ENCODE peak calls at places on chromosomes 2 and 18, in seven cellular contexts. I is CD8-positive, alpha-beta T cell; Z is right lobe of liver; N is stomach; W is IMR-90; K is Peyer's patch; H is hepatocyte. A is an unnamed sample.

GRCh38 chr2:128772671-128773070 is 454.0 kb upstream of the HS6ST1 start:
- DNase-seq in I (peak; percentile 43), Z (no peak), N (no peak), W (no peak), K (no peak), H (no peak), A (no peak)

GRCh38 chr2:178392215-178392614 is 58.8 kb downstream of the PRKRA start:
- DNase-seq in I (no peak), Z (no peak), N (no peak), W (peak; percentile 60), K (no peak), H (no peak), A (no peak)

GRCh38 chr18:22378672-22379282 is 38.9 kb downstream of the CTAGE1 start:
- DNase-seq in I (peak; percentile 56), Z (no peak), N (peak; percentile 60), W (peak; percentile 30), K (no peak), H (peak; percentile 46), A (no peak)

GRCh38 chr18:46040747-46041104 is 31.3 kb downstream of the PSTPIP2 start:
- DNase-seq in I (no peak), Z (no peak), N (no peak), W (no peak), K (no peak), H (no peak), A (no peak)

GRCh38 chr18:8780227-8780626 is 74.9 kb downstream of the MTCL1 start:
- DNase-seq in I (no peak), Z (no peak), N (peak; percentile 18), W (no peak), K (no peak), H (no peak), A (no peak)

GRCh38 chr2:95313296-95314265 is 16.4 kb downstream of the KCNIP3 start:
- DNase-seq in I (no peak), Z (no peak), N (no peak), W (no peak), K (no peak), H (no peak), A (no peak)

GRCh38 chr2:112474844-112475486 is 7.0 kb upstream of the TTL start:
- DNase-seq in I (no peak), Z (no peak), N (no peak), W (peak; percentile 62), K (no peak), H (no peak), A (no peak)

GRCh38 chr2:240461471-240462072 is 26.1 kb downstream of the GPC1 start:
- DNase-seq in I (no peak), Z (peak; percentile 16), N (no peak), W (no peak), K (no peak), H (no peak), A (no peak)

GRCh38 chr2:133884739-133885381 is 316.6 kb upstream of the NCKAP5 start:
- DNase-seq in I (no peak), Z (no peak), N (no peak), W (peak; percentile 51), K (no peak), H (no peak), A (no peak)

GRCh38 chr2:88190808-88191721 is 20.9 kb downstream of the THNSL2 start:
- DNase-seq in I (no peak), Z (no peak), N (no peak), W (peak; percentile 23), K (no peak), H (peak; percentile 63), A (no peak)

GRCh38 chr2:98869868-98870267 is 66.2 kb downstream of the CRACDL start:
- DNase-seq in I (no peak), Z (no peak), N (peak; percentile 91), W (no peak), K (no peak), H (no peak), A (peak; percentile 90)

GRCh38 chr2:138493334-138493733 is 8.2 kb upstream of the SPOPL start:
- DNase-seq in I (no peak), Z (no peak), N (no peak), W (no peak), K (no peak), H (no peak), A (no peak)

GRCh38 chr2:219059725-219060682 is 717 bp downstream of the IHH start:
- DNase-seq in I (no peak), Z (peak; percentile 39), N (peak; percentile 51), W (no peak), K (no peak), H (peak; percentile 45), A (no peak)

GRCh38 chr2:176582990-176583481 is 313.8 kb downstream of the MTX2 start:
- DNase-seq in I (no peak), Z (no peak), N (no peak), W (peak; percentile 97), K (no peak), H (peak; percentile 60), A (no peak)

GRCh38 chr2:20141056-20141762 is 83.7 kb downstream of the SDC1 start:
- DNase-seq in I (no peak), Z (peak; percentile 90), N (peak; percentile 62), W (peak; percentile 96), K (peak; percentile 17), H (peak; percentile 78), A (peak; percentile 77)

GRCh38 chr2:159371506-159371905 is 85.0 kb upstream of the WDSUB1 start:
- DNase-seq in I (no peak), Z (no peak), N (no peak), W (no peak), K (no peak), H (no peak), A (no peak)

GRCh38 chr2:222169346-222169745 is 129.5 kb downstream of the PAX3 start:
- DNase-seq in I (no peak), Z (no peak), N (no peak), W (no peak), K (no peak), H (no peak), A (no peak)

GRCh38 chr18:72847771-72848170 is 20.0 kb downstream of the NETO1 start:
- DNase-seq in I (no peak), Z (no peak), N (no peak), W (no peak), K (no peak), H (no peak), A (no peak)

GRCh38 chr18:59514193-59514592 is 155.1 kb upstream of the LMAN1 start:
- DNase-seq in I (no peak), Z (peak; percentile 45), N (no peak), W (peak; percentile 73), K (no peak), H (peak; percentile 58), A (peak; percentile 49)

GRCh38 chr2:64750817-64751285 is 97.1 kb upstream of the SERTAD2 start:
- DNase-seq in I (peak; percentile 97), Z (peak; percentile 99), N (peak; percentile 99), W (peak; percentile 99), K (peak; percentile 98), H (peak; percentile 100), A (peak; percentile 98)
- TF ChIP-seq CTCF in I (no peak), Z (no peak), N (no peak), W (peak; percentile 35), K (no peak), H (no peak), A (no peak)

GRCh38 chr18:77129150-77129551 is 3.4 kb downstream of the MBP start:
- DNase-seq in I (peak; percentile 42), Z (no peak), N (no peak), W (peak; percentile 68), K (no peak), H (peak; percentile 35), A (no peak)
- H3K4me1 ChIP-seq in I (peaks cover 78% of the 10 kb centered on the region), Z (no peaks in the 10 kb centered on the region), N (peaks cover 14% of the 10 kb centered on the region), W (peaks cover 20% of the 10 kb centered on the region), K (peaks cover 25% of the 10 kb centered on the region), H (no peaks in the 10 kb centered on the region), A (peaks cover 18% of the 10 kb centered on the region)

GRCh38 chr2:106026271-106027190 is 167.6 kb downstream of the UXS1 start:
- DNase-seq in I (no peak), Z (no peak), N (no peak), W (no peak), K (no peak), H (no peak), A (no peak)

GRCh38 chr2:106034325-106034724 is 159.8 kb downstream of the UXS1 start:
- DNase-seq in I (no peak), Z (peak; percentile 69), N (no peak), W (no peak), K (no peak), H (no peak), A (no peak)

GRCh38 chr2:106028192-106028591 is 165.9 kb downstream of the UXS1 start:
- DNase-seq in I (no peak), Z (no peak), N (no peak), W (no peak), K (no peak), H (peak; percentile 50), A (no peak)

GRCh38 chr2:106032676-106033075 is 161.4 kb downstream of the UXS1 start:
- DNase-seq in I (no peak), Z (no peak), N (no peak), W (no peak), K (no peak), H (no peak), A (no peak)

DNA sequence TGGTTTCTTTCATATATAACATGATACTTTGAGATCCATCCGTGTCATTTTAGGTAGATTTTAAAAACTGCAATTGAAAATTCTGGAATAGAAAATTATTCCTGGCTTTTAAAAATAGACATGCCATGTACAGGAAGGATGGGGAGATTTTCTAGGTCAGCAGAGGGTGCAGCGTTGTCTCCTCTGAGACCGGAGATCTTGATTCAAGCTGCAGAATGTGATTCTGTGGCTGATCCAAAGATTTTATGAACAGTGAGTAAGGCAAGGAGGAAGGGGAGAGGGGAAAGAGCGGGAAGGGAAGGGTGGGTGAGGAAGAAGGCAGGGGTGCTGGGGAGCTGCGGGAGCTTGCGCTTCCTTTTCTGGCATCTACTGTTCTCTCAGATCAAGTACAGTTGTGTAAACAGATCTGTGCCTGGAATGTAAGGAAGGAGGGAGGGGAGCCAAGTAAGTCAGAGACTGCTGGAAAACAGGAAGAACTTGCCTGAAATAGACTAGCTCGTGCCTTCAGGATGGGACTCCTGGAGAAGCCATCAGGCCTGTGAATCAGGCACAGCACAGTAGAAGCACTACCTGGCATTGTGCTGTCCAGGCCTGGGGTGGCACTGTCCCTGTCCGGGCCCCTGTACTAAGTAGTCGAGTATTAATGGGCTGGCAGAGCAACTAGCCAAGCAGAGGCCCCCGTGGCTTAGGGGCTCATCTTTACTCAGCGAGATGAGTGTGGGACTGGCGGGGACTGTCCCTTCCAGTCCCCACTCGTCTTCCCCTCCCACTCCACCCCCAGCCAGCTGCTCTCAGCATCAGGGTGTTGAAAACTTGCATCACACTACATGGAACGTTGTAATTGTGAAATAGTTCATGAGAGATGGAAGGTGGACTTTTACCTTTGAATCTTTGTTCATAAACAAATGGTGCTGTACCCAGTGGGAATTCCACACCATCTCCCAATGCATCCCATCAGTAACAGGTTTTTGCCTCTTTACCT is 163.5 kb downstream of the UXS1 start:
- DNase-seq in I (no peak), Z (peak; percentile 79), N (no peak), W (peak; percentile 81), K (no peak), H (peak; percentile 80), A (peak; percentile 29)
- H3K4me3 ChIP-seq in I (no peak overlapping the region), Z (no peak overlapping the region), N (no peak overlapping the region), W (no peak overlapping the region), K (no peak overlapping the region), H (no peak overlapping the region), A (no peak overlapping the region)

DNA sequence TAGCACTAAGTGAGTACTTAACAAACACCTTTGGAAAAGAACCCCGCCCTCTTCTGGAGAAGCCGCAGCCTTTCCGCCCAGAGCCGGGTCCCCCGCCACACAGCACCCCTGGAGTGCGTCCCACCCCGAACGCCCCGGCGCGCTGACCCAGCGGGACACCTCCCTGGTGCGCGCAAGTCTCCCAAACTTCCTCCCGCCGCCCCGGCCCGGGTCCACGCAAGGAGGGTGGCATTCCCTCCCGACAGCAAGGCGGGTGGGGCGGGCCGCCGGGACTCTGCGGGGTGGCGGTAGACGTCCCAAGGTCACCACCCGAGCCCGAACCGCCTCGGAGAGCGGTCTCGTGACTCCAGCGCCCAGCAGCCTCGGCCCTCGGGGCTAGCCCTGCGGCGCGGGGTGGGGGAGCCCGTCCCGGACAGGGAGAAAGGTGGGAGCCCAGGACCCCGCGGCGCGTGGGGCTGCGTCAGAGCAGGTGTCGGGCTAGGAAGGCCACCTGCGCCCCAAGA is 598 bp downstream of the CCDC93 start:
- DNase-seq in I (peak; percentile 58), Z (peak; percentile 68), N (peak; percentile 55), W (no peak), K (peak; percentile 41), H (peak; percentile 73), A (peak; percentile 54)
- TF ChIP-seq CTCF in I (no peak), Z (peak; percentile 20), N (no peak), W (no peak), K (no peak), H (no peak), A (no peak)